ENCODE peak calls at places on chromosome 3, in four cellular contexts. One of them, this sample, is unnamed.

GRCh38 chr3:10941972-10942371 is 50.6 kb upstream of the SLC6A1 start:
- DNase-seq in naive thymus-derived CD4-positive, alpha-beta T cell: no peak
- DNase-seq in stimulated activated CD8-positive, alpha-beta memory T cell treated with anti-CD3 and anti-CD28 coated beads, Interleukin-4, amount 100 ng/mL, for 1 hour: no peak
- DNase-seq in stimulated activated naive CD8-positive, alpha-beta T cell treated with anti-CD3 and anti-CD28 coated beads, Interleukin-15, Interleukin-2, amounts not matched to agents 100 U/mL and 50 U/mL, for 24 hours: peak
- DNase-seq in this sample: peak

GRCh38 chr3:44355634-44356033 is 17.1 kb downstream of the TCAIM start:
- DNase-seq in stimulated activated CD8-positive, alpha-beta memory T cell treated with anti-CD3 and anti-CD28 coated beads, Interleukin-4, amount 100 ng/mL, for 1 hour: no peak
- DNase-seq in naive thymus-derived CD4-positive, alpha-beta T cell: no peak
- DNase-seq in stimulated activated naive CD8-positive, alpha-beta T cell treated with anti-CD3 and anti-CD28 coated beads, Interleukin-15, Interleukin-2, amounts not matched to agents 100 U/mL and 50 U/mL, for 24 hours: no peak
- DNase-seq in this sample: no peak

GRCh38 chr3:163721596-163721995 is 1356.7 kb downstream of the SI start:
- DNase-seq in naive thymus-derived CD4-positive, alpha-beta T cell: no peak
- DNase-seq in stimulated activated naive CD8-positive, alpha-beta T cell treated with anti-CD3 and anti-CD28 coated beads, Interleukin-15, Interleukin-2, amounts not matched to agents 100 U/mL and 50 U/mL, for 24 hours: no peak
- DNase-seq in stimulated activated CD8-positive, alpha-beta memory T cell treated with anti-CD3 and anti-CD28 coated beads, Interleukin-4, amount 100 ng/mL, for 1 hour: no peak
- DNase-seq in this sample: no peak

GRCh38 chr3:128508852-128509251 is 15.9 kb upstream of the GATA2 start:
- DNase-seq in naive thymus-derived CD4-positive, alpha-beta T cell: no peak
- DNase-seq in stimulated activated naive CD8-positive, alpha-beta T cell treated with anti-CD3 and anti-CD28 coated beads, Interleukin-15, Interleukin-2, amounts not matched to agents 100 U/mL and 50 U/mL, for 24 hours: no peak
- DNase-seq in stimulated activated CD8-positive, alpha-beta memory T cell treated with anti-CD3 and anti-CD28 coated beads, Interleukin-4, amount 100 ng/mL, for 1 hour: no peak
- DNase-seq in this sample: no peak

GRCh38 chr3:156150434-156151066 is 30.2 kb downstream of the KCNAB1 start:
- DNase-seq in stimulated activated naive CD8-positive, alpha-beta T cell treated with anti-CD3 and anti-CD28 coated beads, Interleukin-15, Interleukin-2, amounts not matched to agents 100 U/mL and 50 U/mL, for 24 hours: peak
- DNase-seq in stimulated activated CD8-positive, alpha-beta memory T cell treated with anti-CD3 and anti-CD28 coated beads, Interleukin-4, amount 100 ng/mL, for 1 hour: no peak
- DNase-seq in naive thymus-derived CD4-positive, alpha-beta T cell: no peak
- DNase-seq in this sample: peak

GRCh38 chr3:37221407-37221806 is 47.0 kb upstream of the LRRFIP2 start:
- DNase-seq in naive thymus-derived CD4-positive, alpha-beta T cell: no peak
- DNase-seq in stimulated activated CD8-positive, alpha-beta memory T cell treated with anti-CD3 and anti-CD28 coated beads, Interleukin-4, amount 100 ng/mL, for 1 hour: no peak
- DNase-seq in stimulated activated naive CD8-positive, alpha-beta T cell treated with anti-CD3 and anti-CD28 coated beads, Interleukin-15, Interleukin-2, amounts not matched to agents 100 U/mL and 50 U/mL, for 24 hours: no peak
- DNase-seq in this sample: no peak

GRCh38 chr3:159669753-159670152 is 318.9 kb upstream of the IL12A start:
- DNase-seq in stimulated activated naive CD8-positive, alpha-beta T cell treated with anti-CD3 and anti-CD28 coated beads, Interleukin-15, Interleukin-2, amounts not matched to agents 100 U/mL and 50 U/mL, for 24 hours: no peak
- DNase-seq in naive thymus-derived CD4-positive, alpha-beta T cell: no peak
- DNase-seq in stimulated activated CD8-positive, alpha-beta memory T cell treated with anti-CD3 and anti-CD28 coated beads, Interleukin-4, amount 100 ng/mL, for 1 hour: no peak
- DNase-seq in this sample: no peak

GRCh38 chr3:9820944-9821343 is 10.9 kb downstream of the TTLL3 start:
- DNase-seq in stimulated activated CD8-positive, alpha-beta memory T cell treated with anti-CD3 and anti-CD28 coated beads, Interleukin-4, amount 100 ng/mL, for 1 hour: no peak
- DNase-seq in stimulated activated naive CD8-positive, alpha-beta T cell treated with anti-CD3 and anti-CD28 coated beads, Interleukin-15, Interleukin-2, amounts not matched to agents 100 U/mL and 50 U/mL, for 24 hours: no peak
- DNase-seq in naive thymus-derived CD4-positive, alpha-beta T cell: no peak
- DNase-seq in this sample: no peak

GRCh38 chr3:184129012-184129411 is 6.1 kb upstream of the EIF2B5 start:
- DNase-seq in stimulated activated naive CD8-positive, alpha-beta T cell treated with anti-CD3 and anti-CD28 coated beads, Interleukin-15, Interleukin-2, amounts not matched to agents 100 U/mL and 50 U/mL, for 24 hours: peak
- DNase-seq in stimulated activated CD8-positive, alpha-beta memory T cell treated with anti-CD3 and anti-CD28 coated beads, Interleukin-4, amount 100 ng/mL, for 1 hour: no peak
- DNase-seq in naive thymus-derived CD4-positive, alpha-beta T cell: no peak
- DNase-seq in this sample: peak

GRCh38 chr3:189309400-189309975 is 137.7 kb downstream of the TPRG1 start:
- DNase-seq in stimulated activated naive CD8-positive, alpha-beta T cell treated with anti-CD3 and anti-CD28 coated beads, Interleukin-15, Interleukin-2, amounts not matched to agents 100 U/mL and 50 U/mL, for 24 hours: no peak
- DNase-seq in naive thymus-derived CD4-positive, alpha-beta T cell: no peak
- DNase-seq in stimulated activated CD8-positive, alpha-beta memory T cell treated with anti-CD3 and anti-CD28 coated beads, Interleukin-4, amount 100 ng/mL, for 1 hour: no peak
- DNase-seq in this sample: no peak

GRCh38 chr3:112397529-112397928 is 64.6 kb downstream of the CD200 start:
- DNase-seq in naive thymus-derived CD4-positive, alpha-beta T cell: no peak
- DNase-seq in stimulated activated CD8-positive, alpha-beta memory T cell treated with anti-CD3 and anti-CD28 coated beads, Interleukin-4, amount 100 ng/mL, for 1 hour: no peak
- DNase-seq in stimulated activated naive CD8-positive, alpha-beta T cell treated with anti-CD3 and anti-CD28 coated beads, Interleukin-15, Interleukin-2, amounts not matched to agents 100 U/mL and 50 U/mL, for 24 hours: no peak
- DNase-seq in this sample: no peak

GRCh38 chr3:18099611-18100010 is 325.5 kb downstream of the SATB1 start:
- DNase-seq in naive thymus-derived CD4-positive, alpha-beta T cell: no peak
- DNase-seq in stimulated activated CD8-positive, alpha-beta memory T cell treated with anti-CD3 and anti-CD28 coated beads, Interleukin-4, amount 100 ng/mL, for 1 hour: no peak
- DNase-seq in stimulated activated naive CD8-positive, alpha-beta T cell treated with anti-CD3 and anti-CD28 coated beads, Interleukin-15, Interleukin-2, amounts not matched to agents 100 U/mL and 50 U/mL, for 24 hours: no peak
- DNase-seq in this sample: no peak

GRCh38 chr3:126309162-126309561 is 48.0 kb downstream of the KLF15 start:
- DNase-seq in stimulated activated naive CD8-positive, alpha-beta T cell treated with anti-CD3 and anti-CD28 coated beads, Interleukin-15, Interleukin-2, amounts not matched to agents 100 U/mL and 50 U/mL, for 24 hours: no peak
- DNase-seq in naive thymus-derived CD4-positive, alpha-beta T cell: no peak
- DNase-seq in stimulated activated CD8-positive, alpha-beta memory T cell treated with anti-CD3 and anti-CD28 coated beads, Interleukin-4, amount 100 ng/mL, for 1 hour: no peak
- DNase-seq in this sample: no peak

GRCh38 chr3:197522183-197522715 is 33.5 kb downstream of the BDH1 start:
- DNase-seq in stimulated activated CD8-positive, alpha-beta memory T cell treated with anti-CD3 and anti-CD28 coated beads, Interleukin-4, amount 100 ng/mL, for 1 hour: no peak
- DNase-seq in naive thymus-derived CD4-positive, alpha-beta T cell: no peak
- DNase-seq in stimulated activated naive CD8-positive, alpha-beta T cell treated with anti-CD3 and anti-CD28 coated beads, Interleukin-15, Interleukin-2, amounts not matched to agents 100 U/mL and 50 U/mL, for 24 hours: no peak
- DNase-seq in this sample: no peak

GRCh38 chr3:117298273-117298672 is 588.7 kb downstream of the TUSC7 start:
- DNase-seq in stimulated activated CD8-positive, alpha-beta memory T cell treated with anti-CD3 and anti-CD28 coated beads, Interleukin-4, amount 100 ng/mL, for 1 hour: no peak
- DNase-seq in stimulated activated naive CD8-positive, alpha-beta T cell treated with anti-CD3 and anti-CD28 coated beads, Interleukin-15, Interleukin-2, amounts not matched to agents 100 U/mL and 50 U/mL, for 24 hours: no peak
- DNase-seq in naive thymus-derived CD4-positive, alpha-beta T cell: no peak
- DNase-seq in this sample: no peak

GRCh38 chr3:194407423-194407822 is 8.4 kb upstream of the GP5 start:
- DNase-seq in stimulated activated naive CD8-positive, alpha-beta T cell treated with anti-CD3 and anti-CD28 coated beads, Interleukin-15, Interleukin-2, amounts not matched to agents 100 U/mL and 50 U/mL, for 24 hours: no peak
- DNase-seq in stimulated activated CD8-positive, alpha-beta memory T cell treated with anti-CD3 and anti-CD28 coated beads, Interleukin-4, amount 100 ng/mL, for 1 hour: no peak
- DNase-seq in naive thymus-derived CD4-positive, alpha-beta T cell: no peak
- DNase-seq in this sample: no peak

GRCh38 chr3:171772427-171773056 is 37.7 kb downstream of the PLD1 start:
- DNase-seq in stimulated activated naive CD8-positive, alpha-beta T cell treated with anti-CD3 and anti-CD28 coated beads, Interleukin-15, Interleukin-2, amounts not matched to agents 100 U/mL and 50 U/mL, for 24 hours: peak
- DNase-seq in naive thymus-derived CD4-positive, alpha-beta T cell: no peak
- DNase-seq in stimulated activated CD8-positive, alpha-beta memory T cell treated with anti-CD3 and anti-CD28 coated beads, Interleukin-4, amount 100 ng/mL, for 1 hour: peak
- DNase-seq in this sample: peak

GRCh38 chr3:116102037-116102436 is 343.2 kb downstream of the LSAMP start:
- DNase-seq in naive thymus-derived CD4-positive, alpha-beta T cell: no peak
- DNase-seq in stimulated activated CD8-positive, alpha-beta memory T cell treated with anti-CD3 and anti-CD28 coated beads, Interleukin-4, amount 100 ng/mL, for 1 hour: no peak
- DNase-seq in stimulated activated naive CD8-positive, alpha-beta T cell treated with anti-CD3 and anti-CD28 coated beads, Interleukin-15, Interleukin-2, amounts not matched to agents 100 U/mL and 50 U/mL, for 24 hours: no peak
- DNase-seq in this sample: no peak

GRCh38 chr3:108728105-108728504 is 29.1 kb downstream of the RETNLB start:
- DNase-seq in naive thymus-derived CD4-positive, alpha-beta T cell: no peak
- DNase-seq in stimulated activated CD8-positive, alpha-beta memory T cell treated with anti-CD3 and anti-CD28 coated beads, Interleukin-4, amount 100 ng/mL, for 1 hour: no peak
- DNase-seq in stimulated activated naive CD8-positive, alpha-beta T cell treated with anti-CD3 and anti-CD28 coated beads, Interleukin-15, Interleukin-2, amounts not matched to agents 100 U/mL and 50 U/mL, for 24 hours: no peak
- DNase-seq in this sample: no peak

GRCh38 chr3:49536875-49537533 is 17.3 kb upstream of the BSN start:
- DNase-seq in stimulated activated CD8-positive, alpha-beta memory T cell treated with anti-CD3 and anti-CD28 coated beads, Interleukin-4, amount 100 ng/mL, for 1 hour: no peak
- DNase-seq in stimulated activated naive CD8-positive, alpha-beta T cell treated with anti-CD3 and anti-CD28 coated beads, Interleukin-15, Interleukin-2, amounts not matched to agents 100 U/mL and 50 U/mL, for 24 hours: no peak
- DNase-seq in naive thymus-derived CD4-positive, alpha-beta T cell: no peak
- DNase-seq in this sample: no peak

GRCh38 chr3:79041621-79042020 is 726.2 kb downstream of the ROBO1 start:
- DNase-seq in naive thymus-derived CD4-positive, alpha-beta T cell: no peak
- DNase-seq in stimulated activated CD8-positive, alpha-beta memory T cell treated with anti-CD3 and anti-CD28 coated beads, Interleukin-4, amount 100 ng/mL, for 1 hour: no peak
- DNase-seq in stimulated activated naive CD8-positive, alpha-beta T cell treated with anti-CD3 and anti-CD28 coated beads, Interleukin-15, Interleukin-2, amounts not matched to agents 100 U/mL and 50 U/mL, for 24 hours: no peak
- DNase-seq in this sample: no peak

GRCh38 chr3:59750391-59750790 is 700.6 kb upstream of the CFAP20DC start:
- DNase-seq in stimulated activated CD8-positive, alpha-beta memory T cell treated with anti-CD3 and anti-CD28 coated beads, Interleukin-4, amount 100 ng/mL, for 1 hour: no peak
- DNase-seq in naive thymus-derived CD4-positive, alpha-beta T cell: no peak
- DNase-seq in stimulated activated naive CD8-positive, alpha-beta T cell treated with anti-CD3 and anti-CD28 coated beads, Interleukin-15, Interleukin-2, amounts not matched to agents 100 U/mL and 50 U/mL, for 24 hours: no peak
- DNase-seq in this sample: no peak

GRCh38 chr3:190495796-190496195 is 18.1 kb upstream of the IL1RAP start:
- DNase-seq in stimulated activated naive CD8-positive, alpha-beta T cell treated with anti-CD3 and anti-CD28 coated beads, Interleukin-15, Interleukin-2, amounts not matched to agents 100 U/mL and 50 U/mL, for 24 hours: no peak
- DNase-seq in naive thymus-derived CD4-positive, alpha-beta T cell: no peak
- DNase-seq in stimulated activated CD8-positive, alpha-beta memory T cell treated with anti-CD3 and anti-CD28 coated beads, Interleukin-4, amount 100 ng/mL, for 1 hour: no peak
- DNase-seq in this sample: no peak

GRCh38 chr3:183324083-183324482 is 71.0 kb downstream of the B3GNT5 start:
- DNase-seq in naive thymus-derived CD4-positive, alpha-beta T cell: no peak
- DNase-seq in stimulated activated naive CD8-positive, alpha-beta T cell treated with anti-CD3 and anti-CD28 coated beads, Interleukin-15, Interleukin-2, amounts not matched to agents 100 U/mL and 50 U/mL, for 24 hours: no peak
- DNase-seq in stimulated activated CD8-positive, alpha-beta memory T cell treated with anti-CD3 and anti-CD28 coated beads, Interleukin-4, amount 100 ng/mL, for 1 hour: no peak
- DNase-seq in this sample: no peak

GRCh38 chr3:71447803-71448202 is 135.7 kb downstream of the FOXP1 start:
- DNase-seq in stimulated activated CD8-positive, alpha-beta memory T cell treated with anti-CD3 and anti-CD28 coated beads, Interleukin-4, amount 100 ng/mL, for 1 hour: no peak
- DNase-seq in naive thymus-derived CD4-positive, alpha-beta T cell: no peak
- DNase-seq in stimulated activated naive CD8-positive, alpha-beta T cell treated with anti-CD3 and anti-CD28 coated beads, Interleukin-15, Interleukin-2, amounts not matched to agents 100 U/mL and 50 U/mL, for 24 hours: no peak
- DNase-seq in this sample: no peak

GRCh38 chr3:54122046-54122801 is at the start of gene CACNA2D3:
- DNase-seq in naive thymus-derived CD4-positive, alpha-beta T cell: no peak
- DNase-seq in stimulated activated CD8-positive, alpha-beta memory T cell treated with anti-CD3 and anti-CD28 coated beads, Interleukin-4, amount 100 ng/mL, for 1 hour: no peak
- DNase-seq in stimulated activated naive CD8-positive, alpha-beta T cell treated with anti-CD3 and anti-CD28 coated beads, Interleukin-15, Interleukin-2, amounts not matched to agents 100 U/mL and 50 U/mL, for 24 hours: no peak
- DNase-seq in this sample: peak

GRCh38 chr3:120622870-120623718 is 27.0 kb downstream of the NDUFB4 start:
- DNase-seq in naive thymus-derived CD4-positive, alpha-beta T cell: no peak
- DNase-seq in stimulated activated naive CD8-positive, alpha-beta T cell treated with anti-CD3 and anti-CD28 coated beads, Interleukin-15, Interleukin-2, amounts not matched to agents 100 U/mL and 50 U/mL, for 24 hours: peak
- DNase-seq in stimulated activated CD8-positive, alpha-beta memory T cell treated with anti-CD3 and anti-CD28 coated beads, Interleukin-4, amount 100 ng/mL, for 1 hour: no peak
- DNase-seq in this sample: no peak

GRCh38 chr3:139808196-139808595 is 126.8 kb upstream of the CLSTN2 start:
- DNase-seq in naive thymus-derived CD4-positive, alpha-beta T cell: no peak
- DNase-seq in stimulated activated naive CD8-positive, alpha-beta T cell treated with anti-CD3 and anti-CD28 coated beads, Interleukin-15, Interleukin-2, amounts not matched to agents 100 U/mL and 50 U/mL, for 24 hours: no peak
- DNase-seq in stimulated activated CD8-positive, alpha-beta memory T cell treated with anti-CD3 and anti-CD28 coated beads, Interleukin-4, amount 100 ng/mL, for 1 hour: no peak
- DNase-seq in this sample: no peak

GRCh38 chr3:187046033-187046432 is 93.3 kb downstream of the RPL39L start:
- DNase-seq in naive thymus-derived CD4-positive, alpha-beta T cell: no peak
- DNase-seq in stimulated activated CD8-positive, alpha-beta memory T cell treated with anti-CD3 and anti-CD28 coated beads, Interleukin-4, amount 100 ng/mL, for 1 hour: no peak
- DNase-seq in stimulated activated naive CD8-positive, alpha-beta T cell treated with anti-CD3 and anti-CD28 coated beads, Interleukin-15, Interleukin-2, amounts not matched to agents 100 U/mL and 50 U/mL, for 24 hours: no peak
- DNase-seq in this sample: no peak